ENCODE peak calls at places on chromosomes 7 and 10, in seven cellular contexts. One of them, this sample, is unnamed.

GRCh38 chr7:150428671-150429451 is 21.6 kb upstream of the GIMAP8 start:
- DNase-seq in SK-N-SH: no peak
- DNase-seq in HCT116: no peak
- DNase-seq in H1: peak
- DNase-seq in GM12878: peak
- DNase-seq in HepG2: no peak
- DNase-seq in K562: no peak
- DNase-seq in this sample: peak

GRCh38 chr10:126373137-126373536 is 15.1 kb downstream of the ADAM12 start:
- DNase-seq in SK-N-SH: no peak
- DNase-seq in HepG2: no peak
- DNase-seq in K562: no peak
- DNase-seq in GM12878: no peak
- DNase-seq in H1: no peak
- DNase-seq in HCT116: no peak
- DNase-seq in this sample: no peak

GRCh38 chr7:27303021-27303420 is 60.4 kb downstream of the EVX1 start:
- DNase-seq in SK-N-SH: no peak
- DNase-seq in H1: no peak
- DNase-seq in GM12878: no peak
- DNase-seq in HepG2: no peak
- DNase-seq in HCT116: no peak
- DNase-seq in K562: no peak
- DNase-seq in this sample: peak

GRCh38 chr10:93837783-93838677 is 55.7 kb upstream of the SLC35G1 start:
- DNase-seq in HepG2: no peak
- DNase-seq in HCT116: no peak
- DNase-seq in SK-N-SH: no peak
- DNase-seq in K562: no peak
- DNase-seq in H1: no peak
- DNase-seq in GM12878: no peak
- DNase-seq in this sample: no peak

GRCh38 chr10:98425511-98426352 is 10.8 kb upstream of the PYROXD2 start:
- DNase-seq in HepG2: peak
- DNase-seq in H1: peak
- DNase-seq in SK-N-SH: peak
- DNase-seq in HCT116: peak
- DNase-seq in K562: peak
- DNase-seq in GM12878: no peak
- DNase-seq in this sample: peak

GRCh38 chr7:96219382-96220130 is 102.3 kb downstream of the SLC25A13 start:
- DNase-seq in HepG2: no peak
- DNase-seq in H1: no peak
- DNase-seq in GM12878: no peak
- DNase-seq in SK-N-SH: peak
- DNase-seq in HCT116: peak
- DNase-seq in K562: no peak
- DNase-seq in this sample: no peak

GRCh38 chr10:62779487-62780248 is 24.9 kb upstream of the ADO start:
- DNase-seq in SK-N-SH: no peak
- DNase-seq in HepG2: no peak
- DNase-seq in H1: no peak
- DNase-seq in GM12878: peak
- DNase-seq in HCT116: no peak
- DNase-seq in K562: no peak
- DNase-seq in this sample: no peak

GRCh38 chr7:2665359-2665791 is 22.6 kb upstream of the AMZ1 start:
- DNase-seq in SK-N-SH: no peak
- DNase-seq in H1: peak
- DNase-seq in HepG2: no peak
- DNase-seq in GM12878: no peak
- DNase-seq in HCT116: no peak
- DNase-seq in K562: peak
- DNase-seq in this sample: no peak

GRCh38 chr10:62815373-62816111 is 624 bp downstream of the EGR2 start:
- DNase-seq in GM12878: no peak
- DNase-seq in K562: no peak
- DNase-seq in SK-N-SH: peak
- DNase-seq in HepG2: no peak
- DNase-seq in H1: peak
- DNase-seq in HCT116: no peak
- DNase-seq in this sample: no peak

GRCh38 chr7:105337529-105337928 is 51.2 kb downstream of the SRPK2 start:
- DNase-seq in HCT116: no peak
- DNase-seq in H1: peak
- DNase-seq in HepG2: no peak
- DNase-seq in K562: no peak
- DNase-seq in GM12878: no peak
- DNase-seq in SK-N-SH: no peak
- DNase-seq in this sample: no peak

GRCh38 chr7:100679927-100680588 is 6.5 kb downstream of the GNB2 start:
- DNase-seq in H1: no peak
- DNase-seq in HCT116: no peak
- DNase-seq in GM12878: no peak
- DNase-seq in HepG2: no peak
- DNase-seq in K562: peak
- DNase-seq in SK-N-SH: peak
- DNase-seq in this sample: no peak

GRCh38 chr10:50990568-50991495 is 83.5 kb upstream of the PRKG1 start:
- DNase-seq in SK-N-SH: peak
- DNase-seq in GM12878: no peak
- DNase-seq in HepG2: no peak
- DNase-seq in HCT116: peak
- DNase-seq in H1: peak
- DNase-seq in K562: no peak
- DNase-seq in this sample: no peak

GRCh38 chr10:101067356-101068083 is 5.7 kb downstream of the KAZALD1 start:
- DNase-seq in K562: peak
- DNase-seq in GM12878: peak
- DNase-seq in HepG2: peak
- DNase-seq in HCT116: peak
- DNase-seq in H1: peak
- DNase-seq in SK-N-SH: peak
- DNase-seq in this sample: peak

GRCh38 chr7:132650498-132650897 is 74.2 kb upstream of the PLXNA4 start:
- DNase-seq in HCT116: no peak
- DNase-seq in H1: no peak
- DNase-seq in GM12878: no peak
- DNase-seq in SK-N-SH: no peak
- DNase-seq in HepG2: no peak
- DNase-seq in K562: no peak
- DNase-seq in this sample: peak

GRCh38 chr10:35728341-35728740 is 86.2 kb upstream of the FZD8 start:
- DNase-seq in H1: no peak
- DNase-seq in HepG2: no peak
- DNase-seq in SK-N-SH: no peak
- DNase-seq in HCT116: no peak
- DNase-seq in K562: no peak
- DNase-seq in GM12878: no peak
- DNase-seq in this sample: no peak

GRCh38 chr10:8042032-8042863 is 12.2 kb upstream of the GATA3 start:
- DNase-seq in HepG2: no peak
- DNase-seq in SK-N-SH: no peak
- DNase-seq in GM12878: no peak
- DNase-seq in K562: no peak
- DNase-seq in HCT116: no peak
- DNase-seq in H1: no peak
- DNase-seq in this sample: no peak

GRCh38 chr10:79941585-79942210 is 7.2 kb downstream of the SFTPD start:
- DNase-seq in HCT116: no peak
- DNase-seq in GM12878: no peak
- DNase-seq in H1: peak
- DNase-seq in SK-N-SH: no peak
- DNase-seq in K562: no peak
- DNase-seq in HepG2: no peak
- DNase-seq in this sample: no peak

GRCh38 chr10:70664702-70665195 is 7.6 kb upstream of the ADAMTS14 start:
- DNase-seq in H1: no peak
- DNase-seq in HCT116: no peak
- DNase-seq in GM12878: no peak
- DNase-seq in HepG2: peak
- DNase-seq in K562: peak
- DNase-seq in SK-N-SH: peak
- DNase-seq in this sample: no peak

GRCh38 chr7:2970307-2970664 is 73.4 kb downstream of the CARD11 start:
- DNase-seq in GM12878: no peak
- DNase-seq in HCT116: no peak
- DNase-seq in H1: no peak
- DNase-seq in K562: no peak
- DNase-seq in HepG2: no peak
- DNase-seq in SK-N-SH: no peak
- DNase-seq in this sample: no peak

GRCh38 chr7:33129806-33130153 is 416 bp downstream of the BBS9 start:
- DNase-seq in HCT116: no peak
- DNase-seq in HepG2: no peak
- DNase-seq in K562: no peak
- DNase-seq in SK-N-SH: no peak
- DNase-seq in GM12878: no peak
- DNase-seq in H1: no peak
- DNase-seq in this sample: peak
- TF ChIP-seq JUND in HCT116: no peak
- TF ChIP-seq JUND in HepG2: no peak
- TF ChIP-seq JUND in K562: no peak
- TF ChIP-seq JUND in SK-N-SH: no peak
- TF ChIP-seq JUND in GM12878: no peak
- TF ChIP-seq JUND in H1: no peak
- TF ChIP-seq JUND in this sample: no peak

GRCh38 chr7:64884085-64884912 is 18.8 kb upstream of the ZNF273 start:
- DNase-seq in GM12878: no peak
- DNase-seq in K562: no peak
- DNase-seq in HCT116: no peak
- DNase-seq in HepG2: no peak
- DNase-seq in SK-N-SH: peak
- DNase-seq in H1: no peak
- DNase-seq in this sample: no peak

GRCh38 chr7:64884913-64885370 is 18.1 kb upstream of the ZNF273 start:
- DNase-seq in SK-N-SH: peak
- DNase-seq in HepG2: no peak
- DNase-seq in H1: no peak
- DNase-seq in K562: no peak
- DNase-seq in GM12878: no peak
- DNase-seq in HCT116: no peak
- DNase-seq in this sample: no peak

GRCh38 chr7:64882341-64883112 is 20.5 kb upstream of the ZNF273 start:
- DNase-seq in GM12878: no peak
- DNase-seq in K562: no peak
- DNase-seq in H1: no peak
- DNase-seq in HepG2: no peak
- DNase-seq in SK-N-SH: peak
- DNase-seq in HCT116: no peak
- DNase-seq in this sample: peak

GRCh38 chr7:64881461-64882287 is 21.4 kb upstream of the ZNF273 start:
- DNase-seq in SK-N-SH: peak
- DNase-seq in K562: no peak
- DNase-seq in HepG2: no peak
- DNase-seq in H1: no peak
- DNase-seq in HCT116: no peak
- DNase-seq in GM12878: no peak
- DNase-seq in this sample: no peak

GRCh38 chr7:64883113-64883905 is 19.8 kb upstream of the ZNF273 start:
- DNase-seq in H1: no peak
- DNase-seq in K562: no peak
- DNase-seq in GM12878: no peak
- DNase-seq in HCT116: no peak
- DNase-seq in SK-N-SH: peak
- DNase-seq in HepG2: no peak
- DNase-seq in this sample: no peak
- TF ChIP-seq JUND in H1: no peak
- TF ChIP-seq JUND in K562: no peak
- TF ChIP-seq JUND in GM12878: no peak
- TF ChIP-seq JUND in HCT116: no peak
- TF ChIP-seq JUND in SK-N-SH: no peak
- TF ChIP-seq JUND in HepG2: no peak
- TF ChIP-seq JUND in this sample: no peak

DNA sequence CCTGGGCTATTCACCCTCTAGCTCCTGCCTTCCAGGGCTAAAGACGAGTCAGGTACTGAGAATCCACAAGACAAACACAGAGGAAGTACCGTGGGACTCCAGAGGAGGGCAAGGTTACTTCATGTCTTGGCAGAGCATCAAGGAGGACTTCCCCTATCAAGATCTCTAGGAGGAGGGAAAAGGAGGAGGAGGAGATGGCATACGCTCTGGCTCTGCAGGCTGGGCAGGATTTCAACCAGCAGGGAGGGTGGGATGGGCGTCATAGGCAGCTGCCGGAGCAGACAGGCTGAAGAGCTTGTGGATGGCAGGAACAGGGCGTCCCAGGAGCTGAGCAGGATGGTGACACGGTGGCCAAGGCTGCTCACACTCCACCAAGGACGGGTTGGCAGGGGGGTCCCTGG is 21.3 kb downstream of the MDH2 start:
- DNase-seq in K562: peak
- DNase-seq in SK-N-SH: peak
- DNase-seq in HepG2: no peak
- DNase-seq in GM12878: no peak
- DNase-seq in H1: no peak
- DNase-seq in HCT116: peak
- DNase-seq in this sample: peak
- TF ChIP-seq JUND in K562: no peak
- TF ChIP-seq JUND in SK-N-SH: no peak
- TF ChIP-seq JUND in HepG2: no peak
- TF ChIP-seq JUND in GM12878: no peak
- TF ChIP-seq JUND in H1: no peak
- TF ChIP-seq JUND in HCT116: no peak
- TF ChIP-seq JUND in this sample: no peak

GRCh38 chr7:31099451-31100444 is 47.6 kb downstream of the ADCYAP1R1 start:
- DNase-seq in SK-N-SH: no peak
- DNase-seq in GM12878: no peak
- DNase-seq in K562: no peak
- DNase-seq in HCT116: no peak
- DNase-seq in H1: no peak
- DNase-seq in HepG2: no peak
- DNase-seq in this sample: no peak

GRCh38 chr7:31100870-31101269 is 48.8 kb downstream of the ADCYAP1R1 start:
- DNase-seq in SK-N-SH: peak
- DNase-seq in GM12878: no peak
- DNase-seq in HCT116: no peak
- DNase-seq in H1: no peak
- DNase-seq in HepG2: no peak
- DNase-seq in K562: no peak
- DNase-seq in this sample: no peak

GRCh38 chr7:31101544-31101943 is 49.4 kb downstream of the ADCYAP1R1 start:
- DNase-seq in SK-N-SH: peak
- DNase-seq in K562: no peak
- DNase-seq in HepG2: no peak
- DNase-seq in H1: no peak
- DNase-seq in HCT116: no peak
- DNase-seq in GM12878: no peak
- DNase-seq in this sample: no peak

GRCh38 chr7:31098606-31099360 is 46.7 kb downstream of the ADCYAP1R1 start:
- DNase-seq in HepG2: no peak
- DNase-seq in GM12878: no peak
- DNase-seq in SK-N-SH: no peak
- DNase-seq in HCT116: no peak
- DNase-seq in H1: no peak
- DNase-seq in K562: no peak
- DNase-seq in this sample: no peak

DNA sequence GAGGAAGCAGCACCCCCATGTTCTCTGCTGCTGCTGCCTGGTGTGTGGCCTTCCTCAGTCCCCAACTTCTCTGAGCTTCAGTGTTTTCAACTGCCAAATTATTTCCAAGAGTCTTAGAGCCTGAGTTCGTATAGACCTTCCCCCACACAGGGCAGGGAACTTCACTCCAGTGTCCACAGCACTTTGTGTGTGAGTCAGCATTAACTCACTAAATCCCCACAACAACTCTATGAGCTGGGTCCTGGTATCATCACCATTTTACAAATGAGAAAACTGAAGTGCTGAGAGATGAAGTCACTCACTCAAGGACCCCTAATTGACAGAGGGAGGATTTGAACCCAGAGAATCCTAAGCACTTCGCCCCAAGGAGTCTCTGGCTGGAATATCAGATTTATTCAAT is 48.3 kb downstream of the ADCYAP1R1 start:
- DNase-seq in HCT116: no peak
- DNase-seq in H1: no peak
- DNase-seq in K562: no peak
- DNase-seq in SK-N-SH: peak
- DNase-seq in GM12878: no peak
- DNase-seq in HepG2: no peak
- DNase-seq in this sample: no peak
- TF ChIP-seq JUND in HCT116: no peak
- TF ChIP-seq JUND in H1: no peak
- TF ChIP-seq JUND in K562: no peak
- TF ChIP-seq JUND in SK-N-SH: no peak
- TF ChIP-seq JUND in GM12878: no peak
- TF ChIP-seq JUND in HepG2: no peak
- TF ChIP-seq JUND in this sample: no peak

This sample was measured in T47D.